ENCODE peak calls at places on chromosomes 7 and 10, in ten cellular contexts. H is CD4-positive, alpha-beta T cell; K is HepG2; B is GM12878; Y is AG04450; C is heart right ventricle; I is stimulated activated CD8-positive, alpha-beta memory T cell treated with anti-CD3 and anti-CD28 coated beads, Interleukin-4, amount 100 ng/mL, for 1 hour; F is aorta; J is A549; W is caudate nucleus. N is an unnamed sample.

GRCh38 chr7:47931788-47932425 is 16.4 kb downstream of the PKD1L1 start:
- DNase-seq in H (no peak), K (no peak), B (no peak), Y (no peak), C (no peak), I (no peak), F (no peak), J (no peak), W (no peak), N (no peak)

GRCh38 chr7:102942883-102943261 is 30.1 kb downstream of the LRRC17 start:
- DNase-seq in H (no peak), K (no peak), B (no peak), Y (no peak), C (no peak), I (no peak), F (no peak), J (no peak), W (no peak), N (no peak)

GRCh38 chr10:77603529-77603927 is 34.1 kb downstream of the KCNMA1 start:
- DNase-seq in H (no peak), K (no peak), B (no peak), Y (no peak), C (no peak), I (no peak), F (no peak), J (no peak), W (no peak), N (no peak)

GRCh38 chr7:132394283-132395003 is 181.8 kb downstream of the PLXNA4 start:
- DNase-seq in H (no peak), K (no peak), B (no peak), Y (no peak), C (no peak), I (no peak), F (no peak), J (no peak), W (no peak), N (no peak)

GRCh38 chr10:58072634-58073033 is 195.1 kb downstream of the IPMK start:
- DNase-seq in H (no peak), K (no peak), B (no peak), Y (no peak), C (no peak), I (no peak), F (no peak), J (no peak), W (no peak), N (no peak)

GRCh38 chr7:81803267-81803666 is 33.4 kb upstream of the HGF start:
- DNase-seq in H (no peak), K (no peak), B (no peak), Y (no peak), C (no peak), I (no peak), F (no peak), J (no peak), W (no peak), N (no peak)

GRCh38 chr7:82714883-82715282 is 271.3 kb upstream of the CACNA2D1 start:
- DNase-seq in H (no peak), K (no peak), B (no peak), Y (no peak), C (no peak), I (no peak), F (no peak), J (no peak), W (no peak), N (no peak)

GRCh38 chr10:110504111-110504735 is 6.5 kb downstream of the DUSP5 start:
- DNase-seq in H (peak), K (no peak), B (peak), Y (peak), C (no peak), I (no peak), F (peak), J (no peak), W (no peak), N (no peak)

GRCh38 chr7:48154792-48155413 is 16.4 kb upstream of the ABCA13 start:
- DNase-seq in H (peak), K (peak), B (no peak), Y (no peak), C (no peak), I (no peak), F (no peak), J (peak), W (no peak), N (peak)

GRCh38 chr7:92159-92767 is 100.1 kb upstream of the FAM20C start:
- DNase-seq in H (no peak), K (no peak), B (no peak), Y (no peak), C (no peak), I (no peak), F (no peak), J (no peak), W (no peak), N (no peak)

GRCh38 chr7:17532861-17533404 is 234.5 kb downstream of the AHR start:
- DNase-seq in H (no peak), K (no peak), B (no peak), Y (no peak), C (no peak), I (no peak), F (no peak), J (peak), W (no peak), N (no peak)

GRCh38 chr7:106369349-106369748 is 84.6 kb upstream of the NAMPT start:
- DNase-seq in H (no peak), K (no peak), B (no peak), Y (peak), C (no peak), I (no peak), F (no peak), J (no peak), W (no peak), N (no peak)

GRCh38 chr10:47031953-47032465 is 120.8 kb downstream of the PTPN20 start:
- DNase-seq in H (no peak), K (no peak), B (no peak), Y (no peak), C (no peak), I (no peak), F (no peak), J (no peak), W (no peak), N (no peak)

GRCh38 chr7:96664793-96665192 is 44.9 kb downstream of the SEM1 start:
- DNase-seq in H (no peak), K (no peak), B (no peak), Y (no peak), C (no peak), I (no peak), F (no peak), J (no peak), W (no peak), N (peak)

GRCh38 chr10:92181575-92181974 is 109.3 kb downstream of the CPEB3 start:
- DNase-seq in H (no peak), K (peak), B (no peak), Y (no peak), C (no peak), I (no peak), F (no peak), J (peak), W (no peak), N (no peak)

GRCh38 chr10:117535752-117536358 is 6.7 kb upstream of the EMX2 start:
- DNase-seq in H (no peak), K (no peak), B (no peak), Y (no peak), C (no peak), I (no peak), F (no peak), J (no peak), W (no peak), N (no peak)

GRCh38 chr10:91034494-91035157 is 113.7 kb upstream of the ANKRD1 start:
- DNase-seq in H (no peak), K (peak), B (no peak), Y (no peak), C (peak), I (no peak), F (peak), J (no peak), W (no peak), N (peak)

GRCh38 chr10:44243851-44244502 is 140.9 kb downstream of the CXCL12 start:
- DNase-seq in H (no peak), K (no peak), B (no peak), Y (no peak), C (no peak), I (no peak), F (no peak), J (no peak), W (no peak), N (no peak)

GRCh38 chr10:105691811-105692210 is 1050.7 kb downstream of the SORCS3 start:
- DNase-seq in H (no peak), K (no peak), B (no peak), Y (no peak), C (no peak), I (no peak), F (no peak), J (no peak), W (no peak), N (peak)

GRCh38 chr10:129048513-129048912 is 418.5 kb upstream of the MGMT start:
- DNase-seq in H (no peak), K (no peak), B (no peak), Y (no peak), C (no peak), I (no peak), F (no peak), J (no peak), W (no peak), N (no peak)

GRCh38 chr10:35467186-35467585 is 130.9 kb downstream of the CCNY start:
- DNase-seq in H (no peak), K (no peak), B (no peak), Y (no peak), C (no peak), I (no peak), F (no peak), J (no peak), W (no peak), N (no peak)

GRCh38 chr10:87843714-87844113 is 19.6 kb downstream of the KLLN start:
- DNase-seq in H (no peak), K (no peak), B (no peak), Y (no peak), C (no peak), I (no peak), F (no peak), J (no peak), W (no peak), N (no peak)

GRCh38 chr10:4280481-4281206 is 495.6 kb upstream of the KLF6 start:
- DNase-seq in H (no peak), K (no peak), B (no peak), Y (no peak), C (no peak), I (no peak), F (no peak), J (no peak), W (no peak), N (no peak)

GRCh38 chr7:51079494-51079893 is 237.1 kb downstream of the COBL start:
- DNase-seq in H (no peak), K (no peak), B (no peak), Y (no peak), C (no peak), I (no peak), F (no peak), J (no peak), W (no peak), N (no peak)

GRCh38 chr10:126569513-126570447 is 100.7 kb downstream of the C10orf90 start:
- DNase-seq in H (no peak), K (peak), B (no peak), Y (peak), C (no peak), I (no peak), F (no peak), J (no peak), W (no peak), N (no peak)

N was measured in nephron progenitor cell.